ENCODE peak calls at places on chromosomes 12 and 14, in five cellular contexts. One of them, this sample, is unnamed.

GRCh38 chr14:70023871-70024270 is 144.7 kb downstream of the SMOC1 start:
- DNase-seq in tibial artery: no peak
- DNase-seq in hepatocyte: no peak
- DNase-seq in MM.1S: no peak
- DNase-seq in iPS DF 6.9: no peak
- DNase-seq in this sample: no peak

GRCh38 chr12:112115259-112116045 is 6.9 kb upstream of the NAA25 start:
- DNase-seq in tibial artery: no peak
- DNase-seq in hepatocyte: no peak
- DNase-seq in MM.1S: no peak
- DNase-seq in iPS DF 6.9: no peak
- DNase-seq in this sample: no peak

GRCh38 chr14:95533391-95533821 is 1.4 kb upstream of the GLRX5 start:
- DNase-seq in tibial artery: no peak
- DNase-seq in hepatocyte: peak; percentile 42
- DNase-seq in MM.1S: no peak
- DNase-seq in iPS DF 6.9: no peak
- DNase-seq in this sample: peak; percentile 67

GRCh38 chr12:94304566-94305061 is 155.1 kb downstream of the CEP83 start:
- DNase-seq in tibial artery: no peak
- DNase-seq in hepatocyte: no peak
- DNase-seq in MM.1S: no peak
- DNase-seq in iPS DF 6.9: peak; percentile 74
- DNase-seq in this sample: no peak

GRCh38 chr12:126258190-126258589 is 1193.0 kb downstream of the AACS start:
- DNase-seq in tibial artery: no peak
- DNase-seq in hepatocyte: no peak
- DNase-seq in MM.1S: no peak
- DNase-seq in iPS DF 6.9: no peak
- DNase-seq in this sample: no peak

GRCh38 chr12:92968201-92968813 is 39.2 kb upstream of the EEA1 start:
- DNase-seq in tibial artery: no peak
- DNase-seq in hepatocyte: no peak
- DNase-seq in MM.1S: no peak
- DNase-seq in iPS DF 6.9: no peak
- DNase-seq in this sample: peak; percentile 67

GRCh38 chr14:22518073-22518472 is 71.0 kb downstream of the DAD1 start:
- DNase-seq in tibial artery: no peak
- DNase-seq in hepatocyte: no peak
- DNase-seq in MM.1S: no peak
- DNase-seq in iPS DF 6.9: no peak
- DNase-seq in this sample: no peak

GRCh38 chr12:69519871-69520270 is 49.7 kb downstream of the FRS2 start:
- DNase-seq in tibial artery: no peak
- DNase-seq in hepatocyte: no peak
- DNase-seq in MM.1S: no peak
- DNase-seq in iPS DF 6.9: no peak
- DNase-seq in this sample: no peak

GRCh38 chr14:30584058-30584630 is 25.2 kb downstream of the G2E3 start:
- DNase-seq in tibial artery: no peak
- DNase-seq in hepatocyte: no peak
- DNase-seq in MM.1S: no peak
- DNase-seq in iPS DF 6.9: no peak
- DNase-seq in this sample: no peak

GRCh38 chr12:30847259-30847658 is 79.3 kb upstream of the TSPAN11 start:
- DNase-seq in tibial artery: no peak
- DNase-seq in hepatocyte: peak; percentile 77
- DNase-seq in MM.1S: peak; percentile 88
- DNase-seq in iPS DF 6.9: no peak
- DNase-seq in this sample: peak; percentile 59

GRCh38 chr14:60506462-60506984 is 2.4 kb upstream of the SIX6 start:
- DNase-seq in tibial artery: no peak
- DNase-seq in hepatocyte: no peak
- DNase-seq in MM.1S: no peak
- DNase-seq in iPS DF 6.9: no peak
- DNase-seq in this sample: no peak

GRCh38 chr12:68887641-68888040 is 45.3 kb downstream of the CPM start:
- DNase-seq in tibial artery: no peak
- DNase-seq in hepatocyte: no peak
- DNase-seq in MM.1S: no peak
- DNase-seq in iPS DF 6.9: no peak
- DNase-seq in this sample: no peak

GRCh38 chr14:28382460-28383220 is 383.9 kb upstream of the FOXG1 start:
- DNase-seq in tibial artery: no peak
- DNase-seq in hepatocyte: peak; percentile 27
- DNase-seq in MM.1S: no peak
- DNase-seq in iPS DF 6.9: no peak
- DNase-seq in this sample: peak; percentile 71

GRCh38 chr14:24858052-24858451 is 191.9 kb downstream of the STXBP6 start:
- DNase-seq in tibial artery: no peak
- DNase-seq in hepatocyte: no peak
- DNase-seq in MM.1S: no peak
- DNase-seq in iPS DF 6.9: peak; percentile 11
- DNase-seq in this sample: no peak

GRCh38 chr12:12717586-12718381 is 616 bp downstream of the CDKN1B start:
- DNase-seq in tibial artery: peak; percentile 35
- DNase-seq in hepatocyte: peak; percentile 41
- DNase-seq in MM.1S: peak; percentile 38
- DNase-seq in iPS DF 6.9: no peak
- DNase-seq in this sample: peak; percentile 32

GRCh38 chr12:123485756-123486155 is 27.8 kb downstream of the SNRNP35 start:
- DNase-seq in tibial artery: no peak
- DNase-seq in hepatocyte: no peak
- DNase-seq in MM.1S: no peak
- DNase-seq in iPS DF 6.9: no peak
- DNase-seq in this sample: no peak

GRCh38 chr12:38484821-38485220 is 168.2 kb downstream of the ALG10B start:
- DNase-seq in tibial artery: no peak
- DNase-seq in hepatocyte: no peak
- DNase-seq in MM.1S: no peak
- DNase-seq in iPS DF 6.9: no peak
- DNase-seq in this sample: no peak

GRCh38 chr12:53777936-53778644 is 26.3 kb upstream of the CISTR start:
- DNase-seq in tibial artery: no peak
- DNase-seq in hepatocyte: no peak
- DNase-seq in MM.1S: no peak
- DNase-seq in iPS DF 6.9: no peak
- DNase-seq in this sample: no peak

GRCh38 chr12:12153596-12153995 is 82.9 kb downstream of the BCL2L14 start:
- DNase-seq in tibial artery: no peak
- DNase-seq in hepatocyte: no peak
- DNase-seq in MM.1S: no peak
- DNase-seq in iPS DF 6.9: no peak
- DNase-seq in this sample: no peak

GRCh38 chr14:51431033-51431709 is 191.1 kb downstream of the TMX1 start:
- DNase-seq in tibial artery: no peak
- DNase-seq in hepatocyte: no peak
- DNase-seq in MM.1S: no peak
- DNase-seq in iPS DF 6.9: no peak
- DNase-seq in this sample: peak; percentile 31

DNA sequence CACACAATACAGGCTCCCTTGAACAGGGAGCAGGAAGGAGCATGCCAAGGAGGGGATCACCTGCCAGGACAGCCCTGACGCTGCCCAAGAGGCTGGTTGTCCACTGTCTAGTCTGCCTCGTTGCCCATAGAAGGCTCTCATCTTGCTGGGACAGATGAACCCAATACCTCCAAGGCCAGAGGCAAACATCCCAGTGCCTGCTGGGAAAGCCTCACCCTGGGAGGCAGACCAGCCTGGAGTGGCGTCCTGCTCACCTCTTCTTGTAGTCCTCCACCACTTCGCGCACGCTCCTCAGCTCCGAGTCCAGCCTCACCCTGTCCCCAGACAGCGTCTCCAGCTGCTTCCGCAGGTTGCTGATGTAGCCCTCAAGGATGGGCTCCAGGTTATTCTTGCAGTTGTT is 2.4 kb downstream of the KRT73 start:
- DNase-seq in tibial artery: no peak
- DNase-seq in hepatocyte: no peak
- DNase-seq in MM.1S: no peak
- DNase-seq in iPS DF 6.9: no peak
- DNase-seq in this sample: no peak
- H3K27ac ChIP-seq in tibial artery: no peak overlapping the region
- H3K27ac ChIP-seq in hepatocyte: no peak overlapping the region
- H3K27ac ChIP-seq in MM.1S: no peak overlapping the region
- H3K27ac ChIP-seq in iPS DF 6.9: no peak overlapping the region
- H3K27ac ChIP-seq in this sample: no peak overlapping the region

GRCh38 chr12:52517005-52517835 is 3.0 kb downstream of the KRT5 start:
- DNase-seq in tibial artery: no peak
- DNase-seq in hepatocyte: no peak
- DNase-seq in MM.1S: no peak
- DNase-seq in iPS DF 6.9: no peak
- DNase-seq in this sample: no peak

GRCh38 chr12:52519826-52520662 is at the start of gene KRT5:
- DNase-seq in tibial artery: no peak
- DNase-seq in hepatocyte: no peak
- DNase-seq in MM.1S: no peak
- DNase-seq in iPS DF 6.9: no peak
- DNase-seq in this sample: no peak

GRCh38 chr12:52518574-52519469 is 1.4 kb downstream of the KRT5 start:
- DNase-seq in tibial artery: no peak
- DNase-seq in hepatocyte: no peak
- DNase-seq in MM.1S: no peak
- DNase-seq in iPS DF 6.9: no peak
- DNase-seq in this sample: no peak

GRCh38 chr12:52515927-52516831 is 4.0 kb downstream of the KRT5 start:
- DNase-seq in tibial artery: no peak
- DNase-seq in hepatocyte: no peak
- DNase-seq in MM.1S: no peak
- DNase-seq in iPS DF 6.9: no peak
- DNase-seq in this sample: no peak

DNA sequence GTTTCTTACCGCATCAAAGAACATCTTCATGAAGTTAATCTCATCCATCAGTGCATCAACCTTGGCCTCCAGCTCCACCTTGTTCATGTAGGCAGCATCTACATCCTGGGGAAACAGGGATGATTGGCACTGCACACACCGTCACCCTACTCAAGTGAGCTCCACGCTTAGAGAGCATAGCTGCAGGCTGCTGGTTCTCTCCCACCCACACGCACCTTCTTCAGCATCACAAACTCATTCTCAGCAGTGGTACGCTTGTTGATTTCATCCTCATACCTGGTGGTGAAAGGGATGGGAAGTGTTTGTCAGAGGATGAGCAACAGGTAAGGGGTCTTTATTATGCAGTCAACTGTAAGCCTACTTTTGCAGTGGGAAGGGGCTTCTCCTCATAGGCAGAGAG is 2.3 kb downstream of the KRT5 start:
- DNase-seq in tibial artery: no peak
- DNase-seq in hepatocyte: no peak
- DNase-seq in MM.1S: no peak
- DNase-seq in iPS DF 6.9: no peak
- DNase-seq in this sample: no peak
- H3K27ac ChIP-seq in tibial artery: no peak overlapping the region
- H3K27ac ChIP-seq in hepatocyte: no peak overlapping the region
- H3K27ac ChIP-seq in MM.1S: no peak overlapping the region
- H3K27ac ChIP-seq in iPS DF 6.9: no peak overlapping the region
- H3K27ac ChIP-seq in this sample: no peak overlapping the region

GRCh38 chr12:95462081-95462480 is 11.9 kb upstream of the METAP2 start:
- DNase-seq in tibial artery: no peak
- DNase-seq in hepatocyte: no peak
- DNase-seq in MM.1S: no peak
- DNase-seq in iPS DF 6.9: no peak
- DNase-seq in this sample: no peak

GRCh38 chr12:95460105-95460504 is 13.8 kb upstream of the METAP2 start:
- DNase-seq in tibial artery: no peak
- DNase-seq in hepatocyte: no peak
- DNase-seq in MM.1S: no peak
- DNase-seq in iPS DF 6.9: no peak
- DNase-seq in this sample: no peak

GRCh38 chr12:95460901-95461300 is 13.1 kb upstream of the METAP2 start:
- DNase-seq in tibial artery: no peak
- DNase-seq in hepatocyte: no peak
- DNase-seq in MM.1S: no peak
- DNase-seq in iPS DF 6.9: no peak
- DNase-seq in this sample: no peak

GRCh38 chr12:95458761-95459160 is 15.2 kb upstream of the METAP2 start:
- DNase-seq in tibial artery: no peak
- DNase-seq in hepatocyte: no peak
- DNase-seq in MM.1S: no peak
- DNase-seq in iPS DF 6.9: no peak
- DNase-seq in this sample: no peak

GRCh38 chr12:95459310-95459709 is 14.6 kb upstream of the METAP2 start:
- DNase-seq in tibial artery: no peak
- DNase-seq in hepatocyte: no peak
- DNase-seq in MM.1S: no peak
- DNase-seq in iPS DF 6.9: no peak
- DNase-seq in this sample: no peak
- H3K27ac ChIP-seq in tibial artery: no peak overlapping the region
- H3K27ac ChIP-seq in hepatocyte: no peak overlapping the region
- H3K27ac ChIP-seq in MM.1S: no peak overlapping the region
- H3K27ac ChIP-seq in iPS DF 6.9: no peak overlapping the region
- H3K27ac ChIP-seq in this sample: no peak overlapping the region

DNA sequence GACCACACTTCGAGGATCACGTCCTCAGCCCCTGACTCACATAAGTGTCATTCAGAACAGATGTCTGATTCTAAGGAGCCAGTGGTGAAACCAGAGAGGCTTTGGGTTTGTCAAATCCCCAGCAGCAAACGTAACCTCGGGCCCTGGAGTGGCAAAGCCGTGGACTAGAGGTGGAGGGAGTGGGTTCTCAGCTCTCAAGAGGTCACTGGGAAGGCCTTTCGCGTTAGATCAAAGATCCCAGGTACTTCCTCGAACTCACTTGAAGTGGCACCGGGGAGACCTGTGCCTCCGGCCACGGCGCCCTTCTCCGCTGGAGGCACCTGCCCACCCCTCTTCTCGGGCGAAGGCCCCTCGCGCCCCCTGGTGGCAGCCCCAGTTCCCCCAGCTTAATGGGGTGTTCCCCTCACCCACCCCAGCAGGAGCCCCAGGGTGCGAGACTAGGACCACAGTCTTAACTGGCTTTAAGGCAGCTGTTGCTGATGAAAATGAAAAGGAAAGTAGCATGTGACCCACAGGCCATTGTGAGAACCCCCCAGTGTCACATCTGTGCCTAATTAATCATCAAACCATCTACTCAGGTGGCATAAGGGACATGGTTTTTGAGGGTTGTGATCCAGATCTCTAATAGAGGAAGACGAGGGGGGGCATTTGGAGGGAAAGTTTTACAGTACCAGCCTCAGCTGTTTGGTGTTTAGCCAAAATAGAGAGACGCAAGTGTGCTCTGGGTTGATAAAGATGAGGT is 672 bp upstream of the ESR2 start:
- DNase-seq in tibial artery: no peak
- DNase-seq in hepatocyte: peak; percentile 87
- DNase-seq in MM.1S: peak; percentile 67
- DNase-seq in iPS DF 6.9: no peak
- DNase-seq in this sample: peak; percentile 65
- H3K27ac ChIP-seq in tibial artery: no peak overlapping the region
- H3K27ac ChIP-seq in hepatocyte: no peak overlapping the region
- H3K27ac ChIP-seq in MM.1S: no peak overlapping the region
- H3K27ac ChIP-seq in iPS DF 6.9: no peak overlapping the region
- H3K27ac ChIP-seq in this sample: no peak overlapping the region

GRCh38 chr14:102124419-102124818 is 15.3 kb upstream of the WDR20 start:
- DNase-seq in tibial artery: no peak
- DNase-seq in hepatocyte: no peak
- DNase-seq in MM.1S: no peak
- DNase-seq in iPS DF 6.9: no peak
- DNase-seq in this sample: no peak
- H3K27ac ChIP-seq in tibial artery: no peak overlapping the region
- H3K27ac ChIP-seq in hepatocyte: no peak overlapping the region
- H3K27ac ChIP-seq in MM.1S: no peak overlapping the region
- H3K27ac ChIP-seq in iPS DF 6.9: no peak overlapping the region
- H3K27ac ChIP-seq in this sample: no peak overlapping the region